ENCODE peak calls at places on chromosomes 13 and 19, in ten cellular contexts. A is stomach; G is fibroblast of the aortic adventitia; S is transverse colon; F is BE2C; U is CD8-positive, alpha-beta T cell; E is AG09309; V is chondrocyte; J is heart right ventricle; X is progenitor cell of endocrine pancreas. Z is an unnamed sample.

GRCh38 chr13:95463516-95463915 is 89.0 kb upstream of the CLDN10 start:
- DNase-seq in S (no peak), F (no peak), G (no peak), J (no peak), V (no peak), X (no peak), A (no peak), E (no peak), U (no peak), Z (no peak)

GRCh38 chr19:31262673-31263308 is 86.4 kb downstream of the TSHZ3 start:
- DNase-seq in E (no peak), X (no peak), F (no peak), A (peak), V (no peak), S (no peak), J (no peak), G (peak), U (no peak), Z (no peak)

GRCh38 chr19:2016041-2016807 is 710 bp upstream of the BTBD2 start:
- DNase-seq in S (peak), E (peak), G (peak), F (peak), J (peak), X (no peak), U (peak), V (no peak), A (peak), Z (no peak)

GRCh38 chr19:58154287-58154678 is 3.7 kb upstream of the ZNF329 start:
- DNase-seq in V (no peak), J (peak), U (no peak), F (no peak), X (no peak), G (peak), S (peak), A (peak), E (peak), Z (no peak)

GRCh38 chr19:18446811-18447359 is 9.0 kb upstream of the ISYNA1 start:
- DNase-seq in V (no peak), E (no peak), F (no peak), X (no peak), U (no peak), J (no peak), S (no peak), G (no peak), A (no peak), Z (no peak)

GRCh38 chr19:4391701-4392543 is 8.4 kb downstream of the SH3GL1 start:
- DNase-seq in A (no peak), G (peak), V (no peak), U (no peak), F (no peak), J (peak), S (no peak), E (no peak), X (no peak), Z (no peak)

GRCh38 chr13:45658586-45659235 is 43.2 kb upstream of the ERICH6B start:
- DNase-seq in A (no peak), X (no peak), E (peak), J (no peak), G (peak), V (no peak), U (no peak), F (no peak), S (no peak), Z (no peak)

GRCh38 chr19:31772915-31773314 is 423.7 kb upstream of the TSHZ3 start:
- DNase-seq in A (no peak), E (no peak), F (no peak), U (no peak), V (no peak), G (no peak), X (no peak), J (no peak), S (no peak), Z (no peak)

GRCh38 chr19:36378625-36379509 is at the start of gene ZFP14:
- DNase-seq in S (peak), U (peak), E (peak), V (peak), J (peak), G (peak), A (peak), F (peak), X (peak), Z (peak)

GRCh38 chr13:75704194-75704941 is 68.2 kb downstream of the LMO7 start:
- DNase-seq in J (no peak), G (peak), X (no peak), V (no peak), S (no peak), E (no peak), F (no peak), U (no peak), A (no peak), Z (no peak)

GRCh38 chr19:10797078-10797477 is 38.9 kb downstream of the TMED1 start:
- DNase-seq in E (no peak), S (no peak), G (no peak), J (no peak), X (no peak), F (no peak), V (no peak), U (peak), A (no peak), Z (peak)

GRCh38 chr13:27822873-27823311 is 30.6 kb downstream of the GSX1 start:
- DNase-seq in S (no peak), V (no peak), G (peak), X (no peak), U (no peak), E (no peak), F (no peak), A (no peak), J (no peak), Z (no peak)

GRCh38 chr19:13401388-13401787 is 104.9 kb downstream of the CACNA1A start:
- DNase-seq in A (no peak), S (no peak), E (no peak), G (peak), U (no peak), J (no peak), V (no peak), X (no peak), F (peak), Z (no peak)

GRCh38 chr19:2135474-2136402 is 15.6 kb downstream of the AP3D1 start:
- DNase-seq in F (no peak), E (no peak), G (no peak), U (no peak), X (no peak), V (peak), S (no peak), J (no peak), A (no peak), Z (no peak)

GRCh38 chr13:36163303-36163702 is 32.1 kb upstream of the DCLK1 start:
- DNase-seq in X (no peak), F (no peak), J (no peak), U (no peak), S (no peak), G (peak), E (no peak), A (no peak), V (no peak), Z (no peak)

GRCh38 chr19:681029-681626 is 4.9 kb downstream of the FSTL3 start:
- DNase-seq in V (peak), J (peak), G (no peak), A (peak), U (no peak), X (no peak), E (peak), F (peak), S (peak), Z (peak)

GRCh38 chr13:41224113-41225110 is 30.0 kb upstream of the KBTBD7 start:
- DNase-seq in S (no peak), A (no peak), U (no peak), X (no peak), E (no peak), G (peak), V (no peak), F (no peak), J (no peak), Z (no peak)

GRCh38 chr13:110283661-110284516 is 23.1 kb downstream of the COL4A1 start:
- DNase-seq in J (no peak), G (peak), F (no peak), E (no peak), X (no peak), U (no peak), A (no peak), S (no peak), V (no peak), Z (no peak)

GRCh38 chr13:40180776-40181175 is 485.7 kb downstream of the FOXO1 start:
- DNase-seq in V (no peak), X (no peak), A (no peak), J (no peak), E (no peak), G (no peak), U (no peak), F (no peak), S (no peak), Z (no peak)

GRCh38 chr19:7506385-7507328 is 9.2 kb upstream of the ZNF358 start:
- DNase-seq in S (peak), X (no peak), E (no peak), G (peak), V (no peak), J (peak), A (peak), U (no peak), F (peak), Z (no peak)

GRCh38 chr19:18168673-18169381 is 4.8 kb upstream of the IFI30 start:
- DNase-seq in S (no peak), G (no peak), F (no peak), J (no peak), U (no peak), A (no peak), V (no peak), E (no peak), X (no peak), Z (no peak)

GRCh38 chr13:40692946-40693345 is 26.5 kb upstream of the FOXO1 start:
- DNase-seq in F (no peak), G (peak), A (no peak), S (no peak), E (no peak), U (no peak), V (no peak), J (no peak), X (no peak), Z (no peak)

GRCh38 chr13:106835477-106835876 is 267.5 kb upstream of the ARGLU1 start:
- DNase-seq in F (no peak), V (no peak), U (no peak), X (no peak), J (no peak), A (no peak), G (no peak), E (no peak), S (no peak), Z (no peak)

GRCh38 chr13:95245072-95245471 is 56.2 kb downstream of the ABCC4 start:
- DNase-seq in S (no peak), E (no peak), U (no peak), A (no peak), F (no peak), G (no peak), J (no peak), X (no peak), V (no peak), Z (no peak)

GRCh38 chr19:2557093-2557440 is 81.1 kb downstream of the GADD45B start:
- DNase-seq in A (no peak), F (no peak), E (no peak), J (no peak), X (no peak), G (no peak), U (no peak), V (peak), S (no peak), Z (no peak)

GRCh38 chr19:2255112-2255845 is 938 bp downstream of the JSRP1 start:
- DNase-seq in A (no peak), S (no peak), U (no peak), E (no peak), J (no peak), F (peak), V (no peak), G (no peak), X (no peak), Z (no peak)

GRCh38 chr19:49335071-49335783 is at the start of gene CD37:
- DNase-seq in V (no peak), U (peak), S (peak), X (no peak), E (no peak), A (peak), F (no peak), G (no peak), J (no peak), Z (peak)

GRCh38 chr13:36154567-36155231 is 23.5 kb upstream of the DCLK1 start:
- DNase-seq in X (no peak), U (no peak), A (no peak), F (no peak), G (peak), V (no peak), S (no peak), E (no peak), J (peak), Z (no peak)

GRCh38 chr19:9793051-9793591 is 24.6 kb upstream of the ZNF846 start:
- DNase-seq in E (no peak), J (peak), F (peak), A (peak), S (peak), X (no peak), V (no peak), G (peak), U (no peak), Z (no peak)

GRCh38 chr19:1140272-1140671 is 33.8 kb downstream of the SBNO2 start:
- DNase-seq in G (no peak), S (no peak), F (no peak), V (no peak), E (no peak), J (no peak), A (no peak), U (no peak), X (no peak), Z (no peak)

GRCh38 chr13:111503376-111503775 is 182.9 kb downstream of the TEX29 start:
- DNase-seq in U (no peak), F (no peak), G (no peak), A (peak), X (no peak), J (no peak), E (no peak), V (peak), S (no peak), Z (no peak)

GRCh38 chr13:111506131-111506530 is 185.7 kb downstream of the TEX29 start:
- DNase-seq in E (no peak), A (peak), G (no peak), U (no peak), J (no peak), V (peak), X (no peak), S (no peak), F (no peak), Z (no peak)

GRCh38 chr13:111506621-111507020 is 186.2 kb downstream of the TEX29 start:
- DNase-seq in X (no peak), S (no peak), J (no peak), F (no peak), A (no peak), E (no peak), V (peak), G (no peak), U (no peak), Z (no peak)

GRCh38 chr13:111503905-111504695 is 183.7 kb downstream of the TEX29 start:
- DNase-seq in V (no peak), U (no peak), S (no peak), X (no peak), A (peak), J (no peak), F (no peak), G (no peak), E (no peak), Z (no peak)

GRCh38 chr13:111505175-111505777 is 184.8 kb downstream of the TEX29 start:
- DNase-seq in A (peak), F (no peak), U (no peak), E (no peak), S (no peak), J (no peak), G (no peak), V (no peak), X (no peak), Z (no peak)
- TF ChIP-seq CTCF in A (no peak), F (peak), U (no peak), E (no peak), S (no peak), J (no peak), G (no peak), V (peak), X (peak), Z (no peak)

GRCh38 chr19:45092747-45093678 is at the start of gene PPP1R37:
- DNase-seq in X (peak), V (no peak), E (peak), F (peak), J (peak), U (peak), S (peak), G (peak), A (peak), Z (peak)
- TF ChIP-seq CTCF in X (peak), V (peak), E (peak), F (peak), J (peak), U (peak), S (peak), G (peak), A (no peak), Z (peak)

GRCh38 chr19:46603752-46604241 is 2.7 kb downstream of the CALM3 start:
- DNase-seq in A (no peak), V (peak), U (no peak), J (no peak), E (no peak), G (no peak), X (no peak), F (no peak), S (no peak), Z (no peak)

GRCh38 chr19:46605356-46605821 is 4.3 kb downstream of the CALM3 start:
- DNase-seq in X (no peak), S (no peak), U (peak), A (no peak), E (no peak), V (peak), G (peak), F (no peak), J (no peak), Z (no peak)

GRCh38 chr19:46606019-46606418 is 4.9 kb downstream of the CALM3 start:
- DNase-seq in S (peak), X (no peak), J (no peak), U (peak), A (no peak), V (peak), F (no peak), E (no peak), G (no peak), Z (no peak)

GRCh38 chr19:46603195-46603637 is 2.1 kb downstream of the CALM3 start:
- DNase-seq in X (no peak), S (peak), J (no peak), E (no peak), G (no peak), U (no peak), V (peak), A (peak), F (no peak), Z (no peak)

DNA sequence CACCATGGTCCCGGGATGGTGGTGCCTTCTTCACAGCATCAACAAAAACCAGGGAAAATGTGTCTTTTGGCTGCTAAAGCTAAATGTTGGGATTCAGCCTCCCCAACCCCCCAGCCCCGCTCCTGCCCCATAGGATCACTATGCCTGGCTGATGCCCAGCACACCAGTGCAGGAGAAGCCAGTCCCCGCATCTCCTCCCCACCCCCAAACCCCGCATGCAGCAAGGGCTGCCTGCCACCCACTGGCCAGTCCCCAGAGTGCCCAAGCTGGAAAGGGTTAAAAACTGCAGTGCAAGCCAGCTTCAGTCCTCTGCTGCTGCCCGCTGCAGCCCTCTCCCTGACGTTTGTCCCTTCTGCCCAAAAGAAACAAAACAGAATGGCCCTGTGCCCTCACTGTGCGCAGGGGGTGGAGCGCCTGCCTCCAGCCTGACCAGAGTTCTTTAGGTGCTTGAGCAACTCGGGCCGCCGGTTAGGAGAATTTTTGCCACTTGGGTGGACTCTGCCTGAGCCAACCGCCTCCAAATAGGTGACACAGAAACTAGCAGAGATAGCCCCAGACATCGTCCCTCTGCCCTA is 3.7 kb downstream of the CALM3 start:
- DNase-seq in X (no peak), S (no peak), E (no peak), G (no peak), A (no peak), V (peak), F (no peak), U (peak), J (no peak), Z (no peak)
- TF ChIP-seq CTCF in X (no peak), S (no peak), E (no peak), G (no peak), A (no peak), V (no peak), F (no peak), U (no peak), J (no peak), Z (no peak)

DNA sequence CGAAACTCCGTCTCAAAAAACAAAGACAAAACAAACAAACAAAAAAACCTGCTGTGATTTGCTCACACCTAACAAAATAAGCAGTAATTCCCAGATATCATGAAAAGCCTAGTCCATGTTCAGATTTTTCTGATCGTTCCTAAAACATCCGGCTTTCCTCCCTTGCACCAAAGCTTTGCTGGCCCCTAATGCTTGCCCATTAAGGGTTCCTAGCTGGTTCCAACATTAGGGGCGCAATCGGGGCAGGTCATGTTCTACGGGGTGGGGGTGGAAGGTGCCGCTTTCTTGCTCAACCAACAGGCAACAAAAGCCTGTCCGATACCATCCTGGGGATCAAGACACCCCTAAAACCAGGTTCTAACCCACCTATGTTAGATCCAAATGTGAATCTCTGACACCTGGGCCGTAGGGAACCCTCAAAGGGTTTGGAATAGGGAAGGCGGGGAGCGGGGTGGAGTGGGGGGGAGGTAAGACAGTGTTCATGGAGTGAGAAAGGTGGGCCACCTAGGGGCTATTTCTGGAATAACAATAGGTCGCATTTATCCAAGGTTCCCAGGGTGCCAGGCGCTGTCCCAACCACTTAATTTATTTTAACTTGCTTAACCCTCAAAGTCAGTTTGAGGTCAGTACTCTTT is 25.3 kb upstream of the FXYD3 start:
- DNase-seq in J (peak), A (peak), U (peak), S (peak), E (no peak), G (peak), F (peak), X (peak), V (no peak), Z (no peak)
- TF ChIP-seq CTCF in J (peak), A (no peak), U (peak), S (peak), E (peak), G (peak), F (peak), X (peak), V (peak), Z (peak)

DNA sequence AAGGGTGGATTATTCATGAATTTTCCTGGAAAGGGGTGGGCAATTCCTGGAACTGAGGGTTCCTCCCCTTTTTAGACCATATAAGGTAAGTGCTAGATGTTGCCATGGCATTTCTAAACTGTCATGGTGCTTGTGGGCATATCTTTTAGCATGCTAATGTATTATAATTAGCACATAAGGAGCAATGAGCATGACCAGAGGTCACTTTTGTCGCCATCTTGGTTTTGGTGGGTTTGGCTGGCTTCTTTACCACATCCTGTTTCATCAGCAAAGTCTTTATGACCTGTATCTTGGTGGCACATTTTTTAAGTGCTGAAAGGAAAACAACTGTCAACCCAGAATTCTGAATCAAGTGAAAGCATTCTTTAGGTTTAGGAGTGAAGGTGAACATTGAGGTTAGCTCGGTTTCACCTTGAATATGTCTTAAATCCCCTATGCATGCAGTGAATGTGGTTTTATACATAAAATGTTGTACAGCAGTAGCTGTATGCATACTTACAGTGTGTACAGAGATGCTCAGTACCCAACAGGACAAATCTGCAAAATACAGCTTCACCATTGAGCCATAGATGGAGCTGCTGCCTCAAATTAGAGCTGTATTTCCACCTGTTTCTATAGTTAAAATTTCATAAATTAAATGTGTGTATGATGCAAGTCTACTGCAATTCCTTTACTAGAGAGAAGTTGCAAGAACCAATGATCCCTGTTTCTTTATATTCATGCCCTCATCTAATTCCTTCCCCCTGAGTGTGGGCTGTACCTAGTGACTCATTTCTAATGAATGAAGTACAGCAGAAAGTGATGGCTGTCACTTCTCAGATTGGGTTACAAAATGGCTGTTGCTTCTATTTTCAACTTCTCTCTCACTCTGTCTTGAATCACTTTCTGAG is 25.3 kb upstream of the IGSF23 start:
- DNase-seq in G (peak), X (no peak), V (no peak), J (no peak), S (no peak), F (no peak), E (peak), U (no peak), A (no peak), Z (no peak)
- TF ChIP-seq CTCF in G (peak), X (no peak), V (peak), J (no peak), S (no peak), F (peak), E (peak), U (no peak), A (no peak), Z (no peak)